ENCODE peak calls at places on chromosomes 3 and 15, in ten cellular contexts. One of them, this sample, is unnamed.

GRCh38 chr3:42032693-42033349 is 58.3 kb upstream of the TRAK1 start:
- DNase-seq in IMR-90: peak; percentile 98
- DNase-seq in heart left ventricle: no peak
- DNase-seq in psoas muscle: peak; percentile 83
- DNase-seq in endothelial cell of umbilical vein: peak; percentile 66
- DNase-seq in H1: no peak
- DNase-seq in CD8-positive, alpha-beta memory T cell: no peak
- DNase-seq in Karpas-422: no peak
- DNase-seq in MM.1S: no peak
- DNase-seq in adrenal gland: peak; percentile 93
- DNase-seq in this sample: peak; percentile 54

GRCh38 chr3:145578465-145578864 is 582.5 kb downstream of the PLOD2 start:
- DNase-seq in IMR-90: no peak
- DNase-seq in heart left ventricle: no peak
- DNase-seq in psoas muscle: no peak
- DNase-seq in endothelial cell of umbilical vein: peak; percentile 9
- DNase-seq in H1: no peak
- DNase-seq in CD8-positive, alpha-beta memory T cell: no peak
- DNase-seq in Karpas-422: no peak
- DNase-seq in MM.1S: no peak
- DNase-seq in adrenal gland: no peak
- DNase-seq in this sample: no peak

GRCh38 chr15:96333194-96334016 is 2.9 kb downstream of the NR2F2 start:
- DNase-seq in IMR-90: no peak
- DNase-seq in heart left ventricle: no peak
- DNase-seq in psoas muscle: peak; percentile 78
- DNase-seq in endothelial cell of umbilical vein: no peak
- DNase-seq in H1: peak; percentile 80
- DNase-seq in CD8-positive, alpha-beta memory T cell: no peak
- DNase-seq in Karpas-422: no peak
- DNase-seq in MM.1S: no peak
- DNase-seq in adrenal gland: peak; percentile 51
- DNase-seq in this sample: no peak

GRCh38 chr3:99484871-99485270 is 153.5 kb upstream of the COL8A1 start:
- DNase-seq in IMR-90: peak; percentile 36
- DNase-seq in heart left ventricle: no peak
- DNase-seq in psoas muscle: no peak
- DNase-seq in endothelial cell of umbilical vein: no peak
- DNase-seq in H1: no peak
- DNase-seq in CD8-positive, alpha-beta memory T cell: no peak
- DNase-seq in Karpas-422: no peak
- DNase-seq in MM.1S: no peak
- DNase-seq in adrenal gland: no peak
- DNase-seq in this sample: no peak

GRCh38 chr3:34212175-34212574 is 413.7 kb downstream of the PDCD6IP start:
- DNase-seq in IMR-90: no peak
- DNase-seq in heart left ventricle: no peak
- DNase-seq in psoas muscle: no peak
- DNase-seq in endothelial cell of umbilical vein: peak; percentile 87
- DNase-seq in H1: no peak
- DNase-seq in CD8-positive, alpha-beta memory T cell: no peak
- DNase-seq in Karpas-422: no peak
- DNase-seq in MM.1S: no peak
- DNase-seq in adrenal gland: no peak
- DNase-seq in this sample: no peak

GRCh38 chr15:38879909-38880471 is 315.4 kb upstream of the RASGRP1 start:
- DNase-seq in IMR-90: peak; percentile 55
- DNase-seq in heart left ventricle: no peak
- DNase-seq in psoas muscle: peak; percentile 64
- DNase-seq in endothelial cell of umbilical vein: no peak
- DNase-seq in H1: no peak
- DNase-seq in CD8-positive, alpha-beta memory T cell: no peak
- DNase-seq in Karpas-422: no peak
- DNase-seq in MM.1S: no peak
- DNase-seq in adrenal gland: no peak
- DNase-seq in this sample: no peak

GRCh38 chr15:99729920-99730319 is 3.3 kb downstream of the LYSMD4 start:
- DNase-seq in IMR-90: peak; percentile 61
- DNase-seq in heart left ventricle: peak; percentile 55
- DNase-seq in psoas muscle: no peak
- DNase-seq in endothelial cell of umbilical vein: peak; percentile 60
- DNase-seq in H1: no peak
- DNase-seq in CD8-positive, alpha-beta memory T cell: no peak
- DNase-seq in Karpas-422: peak; percentile 73
- DNase-seq in MM.1S: peak; percentile 19
- DNase-seq in adrenal gland: no peak
- DNase-seq in this sample: no peak

GRCh38 chr3:67940200-67940952 is 286.0 kb upstream of the SUCLG2 start:
- DNase-seq in IMR-90: no peak
- DNase-seq in heart left ventricle: no peak
- DNase-seq in psoas muscle: no peak
- DNase-seq in endothelial cell of umbilical vein: no peak
- DNase-seq in H1: no peak
- DNase-seq in CD8-positive, alpha-beta memory T cell: no peak
- DNase-seq in Karpas-422: peak; percentile 46
- DNase-seq in MM.1S: no peak
- DNase-seq in adrenal gland: peak; percentile 58
- DNase-seq in this sample: no peak

GRCh38 chr3:172749201-172749965 is 1.1 kb upstream of the ECT2 start:
- DNase-seq in IMR-90: peak; percentile 96
- DNase-seq in heart left ventricle: no peak
- DNase-seq in psoas muscle: no peak
- DNase-seq in endothelial cell of umbilical vein: peak; percentile 84
- DNase-seq in H1: no peak
- DNase-seq in CD8-positive, alpha-beta memory T cell: no peak
- DNase-seq in Karpas-422: no peak
- DNase-seq in MM.1S: no peak
- DNase-seq in adrenal gland: no peak
- DNase-seq in this sample: peak; percentile 7

GRCh38 chr3:146881366-146881765 is 276.2 kb upstream of the PLSCR5 start:
- DNase-seq in IMR-90: no peak
- DNase-seq in heart left ventricle: no peak
- DNase-seq in psoas muscle: no peak
- DNase-seq in endothelial cell of umbilical vein: no peak
- DNase-seq in H1: no peak
- DNase-seq in CD8-positive, alpha-beta memory T cell: no peak
- DNase-seq in Karpas-422: no peak
- DNase-seq in MM.1S: no peak
- DNase-seq in adrenal gland: no peak
- DNase-seq in this sample: no peak

GRCh38 chr15:63593705-63594671 is 3.2 kb upstream of the FBXL22 start:
- DNase-seq in IMR-90: no peak
- DNase-seq in heart left ventricle: no peak
- DNase-seq in psoas muscle: no peak
- DNase-seq in endothelial cell of umbilical vein: no peak
- DNase-seq in H1: no peak
- DNase-seq in CD8-positive, alpha-beta memory T cell: no peak
- DNase-seq in Karpas-422: no peak
- DNase-seq in MM.1S: no peak
- DNase-seq in adrenal gland: no peak
- DNase-seq in this sample: no peak

GRCh38 chr15:59165726-59166125 is 40.9 kb upstream of the LDHAL6B start:
- DNase-seq in IMR-90: no peak
- DNase-seq in heart left ventricle: no peak
- DNase-seq in psoas muscle: no peak
- DNase-seq in endothelial cell of umbilical vein: peak; percentile 75
- DNase-seq in H1: no peak
- DNase-seq in CD8-positive, alpha-beta memory T cell: no peak
- DNase-seq in Karpas-422: no peak
- DNase-seq in MM.1S: peak; percentile 42
- DNase-seq in adrenal gland: no peak
- DNase-seq in this sample: no peak
- H3K27ac ChIP-seq in IMR-90: peak overlapping the region; percentile 52
- H3K27ac ChIP-seq in heart left ventricle: no peak overlapping the region
- H3K27ac ChIP-seq in psoas muscle: no peak overlapping the region
- H3K27ac ChIP-seq in endothelial cell of umbilical vein: peak overlapping the region; percentile 54
- H3K27ac ChIP-seq in H1: no peak overlapping the region
- H3K27ac ChIP-seq in CD8-positive, alpha-beta memory T cell: no peak overlapping the region
- H3K27ac ChIP-seq in Karpas-422: no peak overlapping the region
- H3K27ac ChIP-seq in MM.1S: no peak overlapping the region
- H3K27ac ChIP-seq in adrenal gland: no peak overlapping the region
- H3K27ac ChIP-seq in this sample: peak overlapping the region; percentile 55

GRCh38 chr15:43912991-43913927 is 86.5 kb downstream of the WDR76 start:
- DNase-seq in IMR-90: peak; percentile 99
- DNase-seq in heart left ventricle: peak; percentile 42
- DNase-seq in psoas muscle: no peak
- DNase-seq in endothelial cell of umbilical vein: peak; percentile 98
- DNase-seq in H1: no peak
- DNase-seq in CD8-positive, alpha-beta memory T cell: no peak
- DNase-seq in Karpas-422: no peak
- DNase-seq in MM.1S: no peak
- DNase-seq in adrenal gland: peak; percentile 79
- DNase-seq in this sample: no peak
- H3K27ac ChIP-seq in IMR-90: peak overlapping the region; percentile 72
- H3K27ac ChIP-seq in heart left ventricle: peak overlapping the region; percentile 83
- H3K27ac ChIP-seq in psoas muscle: no peak overlapping the region
- H3K27ac ChIP-seq in endothelial cell of umbilical vein: peak overlapping the region; percentile 89
- H3K27ac ChIP-seq in H1: no peak overlapping the region
- H3K27ac ChIP-seq in CD8-positive, alpha-beta memory T cell: no peak overlapping the region
- H3K27ac ChIP-seq in Karpas-422: no peak overlapping the region
- H3K27ac ChIP-seq in MM.1S: no peak overlapping the region
- H3K27ac ChIP-seq in adrenal gland: no peak overlapping the region
- H3K27ac ChIP-seq in this sample: peak overlapping the region; percentile 39

GRCh38 chr3:187944391-187945179 is 199.3 kb upstream of the BCL6 start:
- DNase-seq in IMR-90: no peak
- DNase-seq in heart left ventricle: no peak
- DNase-seq in psoas muscle: no peak
- DNase-seq in endothelial cell of umbilical vein: no peak
- DNase-seq in H1: no peak
- DNase-seq in CD8-positive, alpha-beta memory T cell: no peak
- DNase-seq in Karpas-422: peak; percentile 95
- DNase-seq in MM.1S: no peak
- DNase-seq in adrenal gland: no peak
- DNase-seq in this sample: no peak
- H3K27ac ChIP-seq in IMR-90: no peak overlapping the region
- H3K27ac ChIP-seq in heart left ventricle: no peak overlapping the region
- H3K27ac ChIP-seq in psoas muscle: no peak overlapping the region
- H3K27ac ChIP-seq in endothelial cell of umbilical vein: no peak overlapping the region
- H3K27ac ChIP-seq in H1: no peak overlapping the region
- H3K27ac ChIP-seq in CD8-positive, alpha-beta memory T cell: no peak overlapping the region
- H3K27ac ChIP-seq in Karpas-422: peak overlapping the region; percentile 97
- H3K27ac ChIP-seq in MM.1S: no peak overlapping the region
- H3K27ac ChIP-seq in adrenal gland: no peak overlapping the region
- H3K27ac ChIP-seq in this sample: no peak overlapping the region

DNA sequence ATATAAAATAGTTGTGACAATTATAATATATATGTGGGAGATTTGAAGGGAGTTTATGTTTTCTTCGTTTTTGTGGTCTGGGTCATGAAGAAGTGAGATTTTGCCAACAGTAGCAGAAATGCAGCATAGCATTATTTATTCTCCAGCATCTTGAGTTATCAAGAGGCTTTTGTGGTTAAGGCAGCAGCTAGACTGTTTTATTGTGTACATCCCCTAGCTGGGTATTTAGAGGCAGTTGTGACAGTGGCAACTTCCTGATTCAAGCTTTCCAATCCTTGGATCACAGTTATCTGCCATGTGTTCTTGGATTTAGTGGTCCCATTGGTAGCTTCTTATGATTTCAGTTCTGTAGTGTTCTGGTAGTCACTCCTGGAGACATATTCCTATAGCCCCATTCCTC is 29.0 kb downstream of the ARIH1 start:
- DNase-seq in IMR-90: no peak
- DNase-seq in heart left ventricle: no peak
- DNase-seq in psoas muscle: no peak
- DNase-seq in endothelial cell of umbilical vein: no peak
- DNase-seq in H1: no peak
- DNase-seq in CD8-positive, alpha-beta memory T cell: no peak
- DNase-seq in Karpas-422: no peak
- DNase-seq in MM.1S: no peak
- DNase-seq in adrenal gland: no peak
- DNase-seq in this sample: no peak
- H3K27ac ChIP-seq in IMR-90: no peak overlapping the region
- H3K27ac ChIP-seq in heart left ventricle: no peak overlapping the region
- H3K27ac ChIP-seq in psoas muscle: no peak overlapping the region
- H3K27ac ChIP-seq in endothelial cell of umbilical vein: no peak overlapping the region
- H3K27ac ChIP-seq in H1: no peak overlapping the region
- H3K27ac ChIP-seq in CD8-positive, alpha-beta memory T cell: no peak overlapping the region
- H3K27ac ChIP-seq in Karpas-422: no peak overlapping the region
- H3K27ac ChIP-seq in MM.1S: no peak overlapping the region
- H3K27ac ChIP-seq in adrenal gland: no peak overlapping the region
- H3K27ac ChIP-seq in this sample: no peak overlapping the region